ENCODE peak calls at places on chromosomes 16 and 17, in eight cellular contexts. L, U, I, N, Y, V, R and P are unnamed samples.
A peak's percentile ranks its signal among the peaks of the same experiment; 100 is the strongest.

GRCh38 chr17:46158323-46159296 is 34.6 kb downstream of the KANSL1 start:
- DNase-seq in L (no peak), U (no peak), I (peak; percentile 42), N (no peak), Y (no peak), V (no peak), R (no peak), P (no peak)

GRCh38 chr16:82703156-82703555 is 76.4 kb downstream of the CDH13 start:
- DNase-seq in L (no peak), U (no peak), I (no peak), N (no peak), Y (no peak), V (no peak), R (no peak), P (no peak)

GRCh38 chr17:47276868-47277267 is 23.2 kb downstream of the ITGB3 start:
- DNase-seq in L (peak; percentile 73), U (no peak), I (peak; percentile 68), N (peak; percentile 87), Y (no peak), V (no peak), R (peak; percentile 70), P (no peak)

GRCh38 chr17:27296427-27296979 is 2.6 kb downstream of the WSB1 start:
- DNase-seq in L (peak; percentile 85), U (no peak), I (no peak), N (peak; percentile 65), Y (no peak), V (no peak), R (no peak), P (no peak)

GRCh38 chr17:17888821-17889220 is 52.0 kb upstream of the SREBF1 start:
- DNase-seq in L (peak; percentile 11), U (no peak), I (no peak), N (no peak), Y (no peak), V (no peak), R (peak; percentile 74), P (no peak)

GRCh38 chr17:65013613-65014391 is 42.7 kb downstream of the GNA13 start:
- DNase-seq in L (peak; percentile 93), U (peak; percentile 38), I (no peak), N (peak; percentile 81), Y (peak; percentile 41), V (no peak), R (no peak), P (peak; percentile 25)

GRCh38 chr16:15653227-15653626 is 3.2 kb downstream of the NDE1 start:
- DNase-seq in L (peak; percentile 97), U (no peak), I (no peak), N (peak; percentile 92), Y (no peak), V (no peak), R (no peak), P (no peak)

GRCh38 chr16:86294535-86294934 is 215.8 kb upstream of the FOXF1 start:
- DNase-seq in L (peak; percentile 98), U (no peak), I (no peak), N (no peak), Y (no peak), V (no peak), R (no peak), P (no peak)

GRCh38 chr16:70523621-70524405 is at the start of gene SF3B3:
- DNase-seq in L (peak; percentile 24), U (peak; percentile 74), I (peak; percentile 64), N (no peak), Y (peak; percentile 78), V (peak; percentile 73), R (peak; percentile 74), P (peak; percentile 62)

GRCh38 chr17:57331423-57331822 is 75.1 kb downstream of the MSI2 start:
- DNase-seq in L (no peak), U (no peak), I (no peak), N (no peak), Y (no peak), V (no peak), R (no peak), P (no peak)

GRCh38 chr16:68737730-68738590 is 868 bp downstream of the CDH1 start:
- DNase-seq in L (no peak), U (no peak), I (peak; percentile 83), N (no peak), Y (no peak), V (no peak), R (peak; percentile 23), P (peak; percentile 49)

GRCh38 chr16:57901480-57902069 is 69.4 kb downstream of the CNGB1 start:
- DNase-seq in L (no peak), U (no peak), I (no peak), N (no peak), Y (no peak), V (no peak), R (no peak), P (no peak)

GRCh38 chr17:40796846-40797245 is 2.9 kb downstream of the KRT28 start:
- DNase-seq in L (no peak), U (no peak), I (no peak), N (no peak), Y (no peak), V (no peak), R (no peak), P (no peak)

GRCh38 chr16:31052131-31052530 is 18.8 kb downstream of the STX4 start:
- DNase-seq in L (peak; percentile 97), U (no peak), I (no peak), N (peak; percentile 96), Y (no peak), V (no peak), R (no peak), P (no peak)

GRCh38 chr17:43334744-43335400 is 63.9 kb upstream of the ARL4D start:
- DNase-seq in L (no peak), U (no peak), I (no peak), N (no peak), Y (no peak), V (no peak), R (no peak), P (no peak)

GRCh38 chr16:67936124-67936875 is at the start of gene PSMB10:
- DNase-seq in L (peak; percentile 72), U (peak; percentile 48), I (peak; percentile 53), N (no peak), Y (peak; percentile 70), V (peak; percentile 50), R (peak; percentile 64), P (peak; percentile 49)

GRCh38 chr16:16991711-16992110 is 479.0 kb downstream of the XYLT1 start:
- DNase-seq in L (no peak), U (no peak), I (no peak), N (no peak), Y (no peak), V (no peak), R (no peak), P (no peak)
- TF ChIP-seq CTCF in L (no peak), U (no peak), I (no peak), N (no peak), Y (no peak), V (no peak), R (peak; percentile 4), P (no peak)

GRCh38 chr16:8326234-8326633 is 264.1 kb downstream of the TMEM114 start:
- DNase-seq in L (no peak), U (no peak), I (no peak), N (no peak), Y (no peak), V (no peak), R (no peak), P (no peak)
- TF ChIP-seq CTCF in L (no peak), U (no peak), I (no peak), N (no peak), Y (no peak), V (no peak), R (no peak), P (no peak)

GRCh38 chr17:49612721-49613120 is 37.0 kb downstream of the NXPH3 start:
- DNase-seq in L (no peak), U (no peak), I (no peak), N (no peak), Y (no peak), V (no peak), R (no peak), P (no peak)

GRCh38 chr17:49610883-49611584 is 35.4 kb downstream of the NXPH3 start:
- DNase-seq in L (no peak), U (no peak), I (peak; percentile 57), N (no peak), Y (no peak), V (no peak), R (no peak), P (no peak)

GRCh38 chr17:49616546-49617205 is 41.0 kb downstream of the NXPH3 start:
- DNase-seq in L (no peak), U (no peak), I (peak; percentile 50), N (no peak), Y (no peak), V (peak; percentile 39), R (no peak), P (no peak)

GRCh38 chr17:49618112-49618611 is 42.5 kb downstream of the NXPH3 start:
- DNase-seq in L (peak; percentile 77), U (no peak), I (no peak), N (no peak), Y (no peak), V (no peak), R (no peak), P (no peak)

GRCh38 chr17:49616086-49616485 is 40.4 kb downstream of the NXPH3 start:
- DNase-seq in L (no peak), U (no peak), I (no peak), N (no peak), Y (no peak), V (no peak), R (peak; percentile 21), P (no peak)
- TF ChIP-seq CTCF in L (peak; percentile 23), U (no peak), I (no peak), N (peak; percentile 9), Y (no peak), V (no peak), R (peak; percentile 37), P (no peak)

GRCh38 chr17:29619251-29619650 is 3.5 kb downstream of the CORO6 start:
- DNase-seq in L (peak; percentile 36), U (no peak), I (no peak), N (no peak), Y (no peak), V (no peak), R (peak; percentile 57), P (no peak)
- TF ChIP-seq CTCF in L (peak; percentile 50), U (peak; percentile 21), I (no peak), N (peak; percentile 30), Y (peak; percentile 28), V (peak; percentile 44), R (peak; percentile 50), P (no peak)

GRCh38 chr17:39753514-39754160 is 15.9 kb downstream of the GRB7 start:
- DNase-seq in L (no peak), U (peak; percentile 81), I (no peak), N (no peak), Y (peak; percentile 85), V (no peak), R (peak; percentile 69), P (peak; percentile 87)
- TF ChIP-seq CTCF in L (no peak), U (peak; percentile 53), I (no peak), N (no peak), Y (peak; percentile 50), V (no peak), R (no peak), P (peak; percentile 44)

DNA sequence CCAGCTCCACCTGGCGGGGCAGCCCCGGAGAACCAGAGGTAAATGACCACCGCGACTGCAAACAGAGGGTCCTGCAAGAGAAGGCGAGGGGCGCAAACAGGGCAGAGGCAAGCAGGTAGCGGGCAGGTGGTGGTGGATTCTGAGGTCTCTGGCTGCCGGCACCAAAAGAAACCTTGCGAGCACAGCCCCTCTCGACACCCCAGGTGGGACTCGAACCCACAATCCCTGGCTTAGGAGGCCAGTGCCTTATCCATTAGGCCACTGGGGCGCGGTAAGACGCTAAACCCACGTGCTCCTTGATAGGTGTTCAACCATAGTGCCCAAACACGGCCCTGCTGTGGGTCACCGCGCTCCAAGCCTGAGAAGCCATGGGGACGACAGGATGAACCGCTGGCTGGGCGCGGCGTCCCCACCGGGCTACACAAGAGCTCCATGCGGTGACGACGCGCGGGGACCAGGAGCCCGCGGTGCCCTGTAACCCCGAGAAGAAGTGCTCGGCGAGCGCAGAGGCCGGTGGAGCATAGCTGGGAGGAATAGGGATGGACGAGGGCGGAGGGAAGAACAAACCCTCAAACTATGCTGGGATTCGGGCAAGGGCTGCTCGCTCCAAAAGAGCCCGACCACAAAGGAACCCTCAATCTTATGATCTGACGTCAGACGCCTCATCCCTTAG is 12.4 kb downstream of the ATP5PD start:
- DNase-seq in L (peak; percentile 85), U (peak; percentile 85), I (peak; percentile 96), N (peak; percentile 75), Y (peak; percentile 88), V (peak; percentile 91), R (peak; percentile 94), P (peak; percentile 82)
- TF ChIP-seq CTCF in L (no peak), U (peak; percentile 4), I (no peak), N (peak; percentile 16), Y (no peak), V (no peak), R (peak; percentile 27), P (no peak)